ENCODE peak calls at places on chromosome 18, in ten cellular contexts. P, A, R, O, F, M, S, G, T and C are unnamed samples.

GRCh38 chr18:36702398-36703010 is 126.3 kb downstream of the TPGS2 start:
- DNase-seq in P (no peak), A (no peak), R (no peak), O (no peak), F (no peak), M (no peak), S (no peak), G (peak), T (no peak), C (no peak)

GRCh38 chr18:41761329-41762028 is 193.6 kb upstream of the PIK3C3 start:
- DNase-seq in P (peak), A (no peak), R (no peak), O (peak), F (no peak), M (no peak), S (no peak), G (peak), T (no peak), C (no peak)

GRCh38 chr18:45780568-45780967 is 44.9 kb upstream of the SIGLEC15 start:
- DNase-seq in P (no peak), A (no peak), R (no peak), O (peak), F (no peak), M (no peak), S (no peak), G (no peak), T (no peak), C (peak)

GRCh38 chr18:7830468-7830867 is 263.4 kb downstream of the PTPRM start:
- DNase-seq in P (no peak), A (peak), R (peak), O (no peak), F (no peak), M (peak), S (no peak), G (no peak), T (no peak), C (no peak)

GRCh38 chr18:44584900-44585299 is 95.8 kb upstream of the SETBP1 start:
- DNase-seq in P (no peak), A (no peak), R (no peak), O (no peak), F (no peak), M (no peak), S (no peak), G (no peak), T (no peak), C (no peak)

GRCh38 chr18:21599585-21600525 is 649 bp downstream of the ESCO1 start:
- DNase-seq in P (no peak), A (peak), R (peak), O (peak), F (no peak), M (peak), S (no peak), G (peak), T (no peak), C (no peak)

GRCh38 chr18:48106498-48106897 is 176.0 kb upstream of the SMAD2 start:
- DNase-seq in P (no peak), A (no peak), R (no peak), O (no peak), F (no peak), M (no peak), S (no peak), G (no peak), T (no peak), C (no peak)

GRCh38 chr18:48486762-48487161 is 52.1 kb upstream of the CTIF start:
- DNase-seq in P (peak), A (no peak), R (no peak), O (peak), F (no peak), M (no peak), S (no peak), G (peak), T (no peak), C (no peak)